ENCODE peak calls at places on chromosomes 7 and 10, in four cellular contexts. Y is HFFc6; V is natural killer cell; M is naive thymus-derived CD8-positive, alpha-beta T cell. Z is an unnamed sample.
A peak's percentile ranks its signal among the peaks of the same experiment; 100 is the strongest.

GRCh38 chr7:99490878-99491277 is 9.2 kb downstream of the ZNF394 start:
- DNase-seq in Y (no peak), V (no peak), M (no peak), Z (no peak)

GRCh38 chr10:67115972-67116371 is 190.1 kb downstream of the LRRTM3 start:
- DNase-seq in Y (no peak), V (no peak), M (no peak), Z (no peak)

GRCh38 chr7:148334959-148335577 is 255.5 kb upstream of the C7orf33 start:
- DNase-seq in Y (no peak), V (no peak), M (no peak), Z (no peak)

GRCh38 chr10:34392641-34393170 is 422.4 kb downstream of the PARD3 start:
- DNase-seq in Y (no peak), V (no peak), M (no peak), Z (no peak)

GRCh38 chr10:36612436-36612835 is 513.0 kb upstream of the ANKRD30A start:
- DNase-seq in Y (no peak), V (no peak), M (no peak), Z (no peak)

GRCh38 chr10:98587156-98587555 is 140.4 kb upstream of the HPS1 start:
- DNase-seq in Y (peak; percentile 32), V (no peak), M (no peak), Z (no peak)

GRCh38 chr7:31058122-31058521 is 6.0 kb downstream of the ADCYAP1R1 start:
- DNase-seq in Y (peak; percentile 32), V (no peak), M (no peak), Z (no peak)

GRCh38 chr7:158245724-158246041 is 341.9 kb downstream of the PTPRN2 start:
- DNase-seq in Y (no peak), V (no peak), M (no peak), Z (no peak)

GRCh38 chr10:68067508-68067907 is 7.6 kb downstream of the HERC4 start:
- DNase-seq in Y (no peak), V (no peak), M (no peak), Z (no peak)

GRCh38 chr7:3267928-3268690 is 32.9 kb upstream of the SDK1 start:
- DNase-seq in Y (no peak), V (no peak), M (no peak), Z (peak; percentile 13)

GRCh38 chr7:41047789-41048191 is 655.1 kb downstream of the INHBA start:
- DNase-seq in Y (peak; percentile 38), V (no peak), M (no peak), Z (peak; percentile 21)

GRCh38 chr10:117541909-117542705 is 439 bp upstream of the EMX2 start:
- DNase-seq in Y (no peak), V (no peak), M (no peak), Z (no peak)

GRCh38 chr7:122846591-122846990 is 39.7 kb downstream of the CADPS2 start:
- DNase-seq in Y (no peak), V (no peak), M (no peak), Z (no peak)

GRCh38 chr7:979886-980571 is 3.0 kb upstream of the CYP2W1 start:
- DNase-seq in Y (no peak), V (no peak), M (no peak), Z (peak; percentile 57)

GRCh38 chr7:113996405-113996804 is 77.6 kb upstream of the PPP1R3A start:
- DNase-seq in Y (no peak), V (no peak), M (no peak), Z (no peak)

GRCh38 chr10:131806146-131806545 is 94.7 kb upstream of the PPP2R2D start:
- DNase-seq in Y (no peak), V (no peak), M (no peak), Z (no peak)

GRCh38 chr7:18499407-18500197 is 4.1 kb downstream of the HDAC9 start:
- DNase-seq in Y (no peak), V (no peak), M (no peak), Z (no peak)

GRCh38 chr10:70109064-70109729 is 23.4 kb downstream of the AIFM2 start:
- DNase-seq in Y (no peak), V (no peak), M (no peak), Z (no peak)

GRCh38 chr10:101046332-101047238 is 15.2 kb upstream of the KAZALD1 start:
- DNase-seq in Y (peak; percentile 18), V (no peak), M (no peak), Z (no peak)

GRCh38 chr10:29263506-29263905 is 25.4 kb upstream of the LYZL1 start:
- DNase-seq in Y (no peak), V (no peak), M (no peak), Z (no peak)

GRCh38 chr10:85600026-85600743 is 766.4 kb downstream of the GRID1 start:
- DNase-seq in Y (no peak), V (no peak), M (no peak), Z (no peak)

GRCh38 chr7:74501298-74501697 is 47.6 kb downstream of the GTF2IRD1 start:
- DNase-seq in Y (no peak), V (no peak), M (no peak), Z (no peak)

GRCh38 chr7:7576344-7576743 is 9.7 kb downstream of the MIOS start:
- DNase-seq in Y (no peak), V (no peak), M (no peak), Z (no peak)

GRCh38 chr7:30681262-30682130 is 760 bp downstream of the CRHR2 start:
- DNase-seq in Y (no peak), V (no peak), M (no peak), Z (no peak)

GRCh38 chr7:41189866-41190265 is 513.0 kb downstream of the INHBA start:
- DNase-seq in Y (peak; percentile 87), V (no peak), M (no peak), Z (peak; percentile 48)

GRCh38 chr10:22770270-22770669 is 55.9 kb upstream of the PIP4K2A start:
- DNase-seq in Y (no peak), V (no peak), M (no peak), Z (no peak)

GRCh38 chr7:1555046-1555812 is 776 bp downstream of the TMEM184A start:
- DNase-seq in Y (peak; percentile 85), V (no peak), M (no peak), Z (peak; percentile 93)

GRCh38 chr10:121510201-121510771 is 88.0 kb downstream of the FGFR2 start:
- DNase-seq in Y (no peak), V (no peak), M (no peak), Z (no peak)

GRCh38 chr7:40001649-40002048 is 51.6 kb downstream of the CDK13 start:
- DNase-seq in Y (no peak), V (no peak), M (no peak), Z (no peak)

GRCh38 chr10:103117247-103117646 is 75.8 kb downstream of the NT5C2 start:
- DNase-seq in Y (no peak), V (no peak), M (no peak), Z (no peak)

GRCh38 chr10:133012573-133013359 is 70.4 kb upstream of the CFAP46 start:
- DNase-seq in Y (no peak), V (no peak), M (no peak), Z (no peak)

GRCh38 chr10:28294169-28294532 is 8.7 kb downstream of the MPP7 start:
- DNase-seq in Y (no peak), V (no peak), M (no peak), Z (no peak)

GRCh38 chr7:4612939-4613841 is 68.9 kb upstream of the FOXK1 start:
- DNase-seq in Y (no peak), V (no peak), M (no peak), Z (peak; percentile 28)

GRCh38 chr7:42714361-42714760 is 197.5 kb downstream of the C7orf25 start:
- DNase-seq in Y (no peak), V (no peak), M (no peak), Z (no peak)

Z was measured in AG08396.